ENCODE peak calls at places on chromosomes 3 and 15, in six cellular contexts. One of them, this sample, is unnamed.

GRCh38 chr15:51218249-51218648 is 120.1 kb downstream of the CYP19A1 start:
- DNase-seq in Calu3: no peak
- DNase-seq in choroid plexus epithelial cell: no peak
- DNase-seq in adrenal gland: no peak
- DNase-seq in myocyte: no peak
- DNase-seq in RCC 7860: no peak
- DNase-seq in this sample: no peak

GRCh38 chr15:36758800-36759199 is 179.4 kb downstream of the CDIN1 start:
- DNase-seq in Calu3: no peak
- DNase-seq in choroid plexus epithelial cell: no peak
- DNase-seq in adrenal gland: no peak
- DNase-seq in myocyte: no peak
- DNase-seq in RCC 7860: no peak
- DNase-seq in this sample: no peak

GRCh38 chr3:169289303-169289702 is 374.2 kb downstream of the MECOM start:
- DNase-seq in Calu3: no peak
- DNase-seq in choroid plexus epithelial cell: no peak
- DNase-seq in adrenal gland: no peak
- DNase-seq in myocyte: no peak
- DNase-seq in RCC 7860: no peak
- DNase-seq in this sample: no peak

GRCh38 chr15:101702077-101702476 is 22.2 kb downstream of the TARS3 start:
- DNase-seq in Calu3: no peak
- DNase-seq in choroid plexus epithelial cell: no peak
- DNase-seq in adrenal gland: no peak
- DNase-seq in myocyte: no peak
- DNase-seq in RCC 7860: no peak
- DNase-seq in this sample: no peak

GRCh38 chr3:65854606-65855304 is 184.0 kb downstream of the MAGI1 start:
- DNase-seq in Calu3: peak; percentile 22
- DNase-seq in choroid plexus epithelial cell: no peak
- DNase-seq in adrenal gland: no peak
- DNase-seq in myocyte: peak; percentile 54
- DNase-seq in RCC 7860: peak; percentile 36
- DNase-seq in this sample: no peak

GRCh38 chr3:112111785-112112402 is 21.2 kb downstream of the GCSAM start:
- DNase-seq in Calu3: peak; percentile 47
- DNase-seq in choroid plexus epithelial cell: peak; percentile 91
- DNase-seq in adrenal gland: peak; percentile 75
- DNase-seq in myocyte: peak; percentile 71
- DNase-seq in RCC 7860: peak; percentile 21
- DNase-seq in this sample: peak; percentile 65

GRCh38 chr3:129650256-129650872 is 43.9 kb upstream of the PLXND1 start:
- DNase-seq in Calu3: peak; percentile 84
- DNase-seq in choroid plexus epithelial cell: peak; percentile 87
- DNase-seq in adrenal gland: peak; percentile 67
- DNase-seq in myocyte: peak; percentile 73
- DNase-seq in RCC 7860: peak; percentile 42
- DNase-seq in this sample: peak; percentile 82

GRCh38 chr3:52693071-52693470 is 7.2 kb downstream of the GNL3 start:
- DNase-seq in Calu3: no peak
- DNase-seq in choroid plexus epithelial cell: no peak
- DNase-seq in adrenal gland: no peak
- DNase-seq in myocyte: no peak
- DNase-seq in RCC 7860: no peak
- DNase-seq in this sample: no peak

GRCh38 chr3:146044046-146044445 is 116.9 kb downstream of the PLOD2 start:
- DNase-seq in Calu3: no peak
- DNase-seq in choroid plexus epithelial cell: peak; percentile 36
- DNase-seq in adrenal gland: no peak
- DNase-seq in myocyte: peak; percentile 19
- DNase-seq in RCC 7860: no peak
- DNase-seq in this sample: peak; percentile 16

GRCh38 chr3:131053021-131053420 is 26.3 kb downstream of the NEK11 start:
- DNase-seq in Calu3: no peak
- DNase-seq in choroid plexus epithelial cell: peak; percentile 59
- DNase-seq in adrenal gland: no peak
- DNase-seq in myocyte: peak; percentile 24
- DNase-seq in RCC 7860: no peak
- DNase-seq in this sample: no peak

GRCh38 chr3:4523710-4524422 is 30.7 kb downstream of the ITPR1 start:
- DNase-seq in Calu3: no peak
- DNase-seq in choroid plexus epithelial cell: no peak
- DNase-seq in adrenal gland: no peak
- DNase-seq in myocyte: no peak
- DNase-seq in RCC 7860: no peak
- DNase-seq in this sample: no peak

GRCh38 chr15:64009798-64010241 is 36.5 kb downstream of the DAPK2 start:
- DNase-seq in Calu3: no peak
- DNase-seq in choroid plexus epithelial cell: peak; percentile 19
- DNase-seq in adrenal gland: no peak
- DNase-seq in myocyte: peak; percentile 85
- DNase-seq in RCC 7860: peak; percentile 11
- DNase-seq in this sample: peak; percentile 22